ENCODE peak calls at places on chromosomes 6 and 20, in nine cellular contexts. Z is suprapubic skin; A is CD8-positive, alpha-beta memory T cell; F is HCT116; B is AG04449; E is cardiac muscle cell; W is astrocyte; G is astrocyte of the spinal cord; P is lower lobe of right lung. Q is an unnamed sample.
A peak's percentile ranks its signal among the peaks of the same experiment; 100 is the strongest.

GRCh38 chr6:41371992-41372525 is 36.7 kb downstream of the NCR2 start:
- DNase-seq in Z (no peak), A (no peak), F (no peak), B (no peak), E (peak; percentile 44), W (peak; percentile 21), G (peak; percentile 24), P (no peak), Q (no peak)

GRCh38 chr20:21995461-21995860 is 290.0 kb downstream of the PAX1 start:
- DNase-seq in Z (no peak), A (no peak), F (no peak), B (no peak), E (no peak), W (no peak), G (no peak), P (no peak), Q (no peak)

GRCh38 chr6:3489961-3490621 is 33.2 kb upstream of the SLC22A23 start:
- DNase-seq in Z (no peak), A (no peak), F (no peak), B (no peak), E (no peak), W (no peak), G (no peak), P (no peak), Q (no peak)

GRCh38 chr20:24465730-24466129 is 3.7 kb upstream of the SYNDIG1 start:
- DNase-seq in Z (no peak), A (no peak), F (no peak), B (no peak), E (no peak), W (peak; percentile 62), G (peak; percentile 60), P (no peak), Q (no peak)

GRCh38 chr6:43702522-43703440 is 15.2 kb upstream of the MRPS18A start:
- DNase-seq in Z (peak; percentile 97), A (no peak), F (peak; percentile 92), B (peak; percentile 63), E (peak; percentile 96), W (peak; percentile 71), G (peak; percentile 89), P (peak; percentile 91), Q (peak; percentile 53)

GRCh38 chr20:4613718-4614620 is 107.7 kb upstream of the PRND start:
- DNase-seq in Z (no peak), A (peak; percentile 49), F (peak; percentile 54), B (no peak), E (peak; percentile 44), W (peak; percentile 82), G (peak; percentile 73), P (no peak), Q (no peak)

GRCh38 chr6:146389740-146390139 is 153.9 kb upstream of the RAB32 start:
- DNase-seq in Z (no peak), A (no peak), F (no peak), B (no peak), E (no peak), W (no peak), G (no peak), P (no peak), Q (no peak)

GRCh38 chr6:164106345-164106769 is 691.8 kb downstream of the QKI start:
- DNase-seq in Z (no peak), A (no peak), F (no peak), B (no peak), E (peak; percentile 50), W (peak; percentile 22), G (peak; percentile 48), P (no peak), Q (no peak)

GRCh38 chr20:63066506-63067265 is 59.9 kb upstream of the BHLHE23 start:
- DNase-seq in Z (peak; percentile 67), A (no peak), F (no peak), B (no peak), E (no peak), W (no peak), G (no peak), P (peak; percentile 36), Q (no peak)

GRCh38 chr6:33787954-33788693 is 806 bp downstream of the LEMD2 start:
- DNase-seq in Z (peak; percentile 85), A (peak; percentile 49), F (peak; percentile 23), B (peak; percentile 38), E (peak; percentile 75), W (peak; percentile 76), G (peak; percentile 74), P (peak; percentile 85), Q (no peak)

GRCh38 chr6:119481981-119482380 is 132.4 kb upstream of the MAN1A1 start:
- DNase-seq in Z (no peak), A (no peak), F (no peak), B (no peak), E (no peak), W (no peak), G (no peak), P (no peak), Q (no peak)

GRCh38 chr20:63082308-63082938 is 75.7 kb upstream of the BHLHE23 start:
- DNase-seq in Z (peak; percentile 63), A (no peak), F (no peak), B (no peak), E (peak; percentile 84), W (no peak), G (peak; percentile 19), P (peak; percentile 45), Q (no peak)

GRCh38 chr20:46230811-46231282 is 77.5 kb downstream of the CDH22 start:
- DNase-seq in Z (no peak), A (no peak), F (no peak), B (no peak), E (peak; percentile 83), W (peak; percentile 15), G (peak; percentile 39), P (no peak), Q (no peak)

GRCh38 chr20:36153754-36154695 is 515 bp upstream of the EPB41L1 start:
- DNase-seq in Z (peak; percentile 88), A (no peak), F (no peak), B (no peak), E (peak; percentile 89), W (peak; percentile 51), G (peak; percentile 58), P (peak; percentile 91), Q (no peak)

GRCh38 chr20:36802326-36803223 is 29.0 kb upstream of the DSN1 start:
- DNase-seq in Z (no peak), A (no peak), F (no peak), B (peak; percentile 38), E (no peak), W (peak; percentile 58), G (peak; percentile 64), P (no peak), Q (no peak)

GRCh38 chr6:41685641-41686380 is 47.5 kb downstream of the MDFI start:
- DNase-seq in Z (no peak), A (no peak), F (no peak), B (no peak), E (no peak), W (no peak), G (no peak), P (no peak), Q (no peak)

GRCh38 chr6:133956413-133957049 is 3.5 kb downstream of the TBPL1 start:
- DNase-seq in Z (no peak), A (no peak), F (no peak), B (no peak), E (no peak), W (no peak), G (no peak), P (no peak), Q (no peak)

GRCh38 chr6:32176476-32177181 is 745 bp upstream of the AGPAT1 start:
- DNase-seq in Z (no peak), A (no peak), F (no peak), B (no peak), E (no peak), W (peak; percentile 56), G (no peak), P (no peak), Q (no peak)
- H3K4me3 ChIP-seq in Z (peak overlapping the region; percentile 93), A (peak overlapping the region; percentile 75), F (peak overlapping the region; percentile 98), B (peak overlapping the region; percentile 97), E (peak overlapping the region; percentile 98), W (peak overlapping the region; percentile 79), G (peak overlapping the region; percentile 98), P (peak overlapping the region; percentile 76), Q (peak overlapping the region; percentile 99)

GRCh38 chr6:107973594-107973993 is 15.6 kb upstream of the SEC63 start:
- DNase-seq in Z (no peak), A (no peak), F (no peak), B (no peak), E (no peak), W (no peak), G (no peak), P (no peak), Q (no peak)
- H3K4me3 ChIP-seq in Z (no peak overlapping the region), A (no peak overlapping the region), F (no peak overlapping the region), B (no peak overlapping the region), E (no peak overlapping the region), W (no peak overlapping the region), G (no peak overlapping the region), P (no peak overlapping the region), Q (no peak overlapping the region)

GRCh38 chr6:814378-815347 is 121.7 kb upstream of the EXOC2 start:
- DNase-seq in Z (no peak), A (no peak), F (no peak), B (no peak), E (no peak), W (no peak), G (no peak), P (no peak), Q (no peak)

GRCh38 chr6:819122-819521 is 126.2 kb upstream of the EXOC2 start:
- DNase-seq in Z (no peak), A (no peak), F (no peak), B (no peak), E (no peak), W (no peak), G (no peak), P (no peak), Q (peak; percentile 40)

GRCh38 chr6:815348-815738 is 122.4 kb upstream of the EXOC2 start:
- DNase-seq in Z (no peak), A (no peak), F (no peak), B (no peak), E (peak; percentile 41), W (no peak), G (no peak), P (no peak), Q (no peak)

GRCh38 chr6:816510-817084 is 123.7 kb upstream of the EXOC2 start:
- DNase-seq in Z (no peak), A (no peak), F (no peak), B (no peak), E (no peak), W (no peak), G (no peak), P (peak; percentile 51), Q (no peak)

GRCh38 chr6:818191-818590 is 125.3 kb upstream of the EXOC2 start:
- DNase-seq in Z (no peak), A (no peak), F (no peak), B (no peak), E (no peak), W (no peak), G (no peak), P (no peak), Q (no peak)
- H3K4me3 ChIP-seq in Z (no peak overlapping the region), A (no peak overlapping the region), F (no peak overlapping the region), B (no peak overlapping the region), E (no peak overlapping the region), W (no peak overlapping the region), G (no peak overlapping the region), P (no peak overlapping the region), Q (no peak overlapping the region)

GRCh38 chr6:88072462-88072861 is 24.8 kb downstream of the SPACA1 start:
- DNase-seq in Z (no peak), A (no peak), F (no peak), B (no peak), E (no peak), W (no peak), G (no peak), P (no peak), Q (no peak)

GRCh38 chr6:88074791-88075190 is 27.1 kb downstream of the SPACA1 start:
- DNase-seq in Z (no peak), A (no peak), F (no peak), B (no peak), E (no peak), W (no peak), G (no peak), P (no peak), Q (no peak)

GRCh38 chr6:88077305-88077704 is 29.7 kb downstream of the SPACA1 start:
- DNase-seq in Z (no peak), A (no peak), F (no peak), B (no peak), E (no peak), W (no peak), G (no peak), P (no peak), Q (no peak)
- H3K4me3 ChIP-seq in Z (no peak overlapping the region), A (no peak overlapping the region), F (no peak overlapping the region), B (no peak overlapping the region), E (no peak overlapping the region), W (no peak overlapping the region), G (no peak overlapping the region), P (no peak overlapping the region), Q (no peak overlapping the region)